ENCODE peak calls at places on chromosomes 3 and 15, in seven cellular contexts. B is HCT116, R is H1, W is SK-N-SH, E is K562, S is HepG2, Q is GM12878. F is an unnamed sample.

GRCh38 chr15:59002418-59002859 is 15.0 kb downstream of the RNF111 start:
- DNase-seq in W (no peak), S (no peak), R (no peak), Q (no peak), B (no peak), E (no peak), F (no peak)

GRCh38 chr15:45522179-45522930 is at the start of gene SLC30A4:
- DNase-seq in R (peak), S (no peak), Q (no peak), E (peak), B (no peak), W (peak), F (peak)

GRCh38 chr15:34304613-34305012 is 33.0 kb downstream of the SLC12A6 start:
- DNase-seq in R (no peak), S (peak), B (no peak), Q (no peak), W (no peak), E (no peak), F (no peak)

GRCh38 chr3:55604414-55604813 is 117.3 kb upstream of the WNT5A start:
- DNase-seq in B (no peak), Q (no peak), E (no peak), S (no peak), R (no peak), W (no peak), F (peak)

GRCh38 chr3:99499235-99499798 is 139.1 kb upstream of the COL8A1 start:
- DNase-seq in E (peak), W (peak), S (peak), R (no peak), B (peak), Q (peak), F (peak)

GRCh38 chr3:130539005-130539404 is 22.0 kb downstream of the COL6A6 start:
- DNase-seq in W (peak), R (peak), B (peak), E (peak), S (peak), Q (no peak), F (peak)

GRCh38 chr3:179801263-179801662 is 148.4 kb downstream of the USP13 start:
- DNase-seq in W (no peak), Q (no peak), R (no peak), E (no peak), S (peak), B (no peak), F (no peak)

GRCh38 chr15:56537881-56538280 is 72.9 kb upstream of the MNS1 start:
- DNase-seq in R (no peak), W (no peak), S (no peak), B (no peak), E (no peak), Q (no peak), F (no peak)

GRCh38 chr3:54046677-54047214 is 75.6 kb upstream of the CACNA2D3 start:
- DNase-seq in E (no peak), R (no peak), W (peak), S (no peak), B (no peak), Q (no peak), F (no peak)

GRCh38 chr15:61025746-61026256 is 203.3 kb downstream of the RORA start:
- DNase-seq in S (no peak), W (no peak), Q (no peak), B (no peak), E (no peak), R (no peak), F (no peak)

GRCh38 chr3:148998715-148999413 is 7.5 kb downstream of the GYG1 start:
- DNase-seq in R (no peak), E (no peak), W (no peak), B (no peak), Q (no peak), S (no peak), F (no peak)

GRCh38 chr3:127226946-127227842 is 34.3 kb downstream of the PRR23E start:
- DNase-seq in S (peak), Q (no peak), W (no peak), R (no peak), B (peak), E (peak), F (no peak)

GRCh38 chr3:182284793-182285192 is 508.5 kb upstream of the ATP11B start:
- DNase-seq in E (no peak), W (no peak), B (no peak), Q (no peak), R (peak), S (no peak), F (peak)

GRCh38 chr3:133490468-133491351 is 82.8 kb upstream of the CDV3 start:
- DNase-seq in R (no peak), E (no peak), S (no peak), W (no peak), B (no peak), Q (peak), F (no peak)

GRCh38 chr3:102229062-102229655 is 205.7 kb upstream of the ZPLD1 start:
- DNase-seq in Q (peak), E (peak), W (peak), S (peak), R (peak), B (peak), F (no peak)

GRCh38 chr3:140563206-140563605 is 114.7 kb upstream of the TRIM42 start:
- DNase-seq in Q (no peak), B (no peak), W (no peak), R (no peak), E (no peak), S (no peak), F (no peak)

GRCh38 chr3:193812791-193813505 is 219.9 kb downstream of the OPA1 start:
- DNase-seq in E (no peak), B (no peak), S (no peak), R (peak), W (no peak), Q (no peak), F (no peak)

GRCh38 chr15:58724471-58724870 is 25.0 kb downstream of the ADAM10 start:
- DNase-seq in R (no peak), B (no peak), Q (peak), S (no peak), E (no peak), W (no peak), F (no peak)

GRCh38 chr3:72663429-72663828 is 184.8 kb downstream of the SHQ1 start:
- DNase-seq in B (no peak), R (no peak), W (no peak), E (no peak), S (peak), Q (no peak), F (no peak)

GRCh38 chr15:75167588-75168076 is 34.0 kb upstream of the C15orf39 start:
- DNase-seq in B (no peak), S (no peak), E (peak), Q (no peak), W (no peak), R (no peak), F (no peak)

GRCh38 chr3:122942937-122943827 is 84.4 kb downstream of the SEMA5B start:
- DNase-seq in E (peak), B (peak), Q (no peak), S (peak), R (peak), W (peak), F (peak)

GRCh38 chr3:4985330-4986174 is 6.3 kb downstream of the BHLHE40 start:
- DNase-seq in E (no peak), W (no peak), R (no peak), S (peak), Q (no peak), B (peak), F (peak)

GRCh38 chr15:99708563-99708962 is 24.7 kb downstream of the LYSMD4 start:
- DNase-seq in B (peak), Q (no peak), E (no peak), W (no peak), S (no peak), R (no peak), F (no peak)

GRCh38 chr3:27253831-27254230 is 115.4 kb downstream of the NEK10 start:
- DNase-seq in R (peak), B (peak), Q (peak), W (peak), S (peak), E (no peak), F (peak)

GRCh38 chr3:8761866-8762265 is 7.5 kb downstream of the OXTR start:
- DNase-seq in B (no peak), Q (no peak), E (no peak), S (no peak), R (no peak), W (no peak), F (no peak)

GRCh38 chr15:34239151-34239761 is 14.4 kb downstream of the EMC4 start:
- DNase-seq in W (no peak), R (no peak), S (peak), Q (no peak), E (peak), B (peak), F (no peak)

GRCh38 chr3:123712077-123712860 is 127.4 kb upstream of the HACD2 start:
- DNase-seq in Q (no peak), E (no peak), B (no peak), S (no peak), W (no peak), R (no peak), F (no peak)

GRCh38 chr15:45795487-45796069 is 160.7 kb downstream of the SQOR start:
- DNase-seq in E (no peak), W (peak), R (no peak), Q (no peak), B (peak), S (peak), F (peak)

GRCh38 chr15:28952666-28953491 is 67.1 kb downstream of the APBA2 start:
- DNase-seq in Q (no peak), E (no peak), R (peak), S (no peak), W (peak), B (no peak), F (no peak)

GRCh38 chr3:65659396-65659795 is 379.3 kb downstream of the MAGI1 start:
- DNase-seq in R (no peak), S (no peak), B (no peak), E (no peak), Q (no peak), W (no peak), F (no peak)

GRCh38 chr15:86608461-86608860 is 528.8 kb downstream of the AGBL1 start:
- DNase-seq in W (no peak), Q (no peak), R (no peak), S (no peak), B (no peak), E (no peak), F (no peak)

GRCh38 chr15:81215531-81215930 is 18.9 kb downstream of the IL16 start:
- DNase-seq in Q (no peak), W (no peak), S (no peak), E (no peak), R (no peak), B (no peak), F (no peak)

GRCh38 chr3:79367066-79367465 is 400.7 kb downstream of the ROBO1 start:
- DNase-seq in S (no peak), R (no peak), E (no peak), Q (no peak), B (no peak), W (no peak), F (no peak)

GRCh38 chr3:15520185-15520584 is 1.3 kb downstream of the COLQ start:
- DNase-seq in B (no peak), W (no peak), R (no peak), E (no peak), Q (no peak), S (no peak), F (no peak)

GRCh38 chr15:56371495-56372147 is 6.4 kb downstream of the TEX9 start:
- DNase-seq in B (no peak), R (no peak), S (no peak), W (no peak), E (no peak), Q (peak), F (no peak)

GRCh38 chr3:57279685-57280084 is 12.8 kb downstream of the ASB14 start:
- DNase-seq in E (no peak), W (no peak), Q (no peak), R (no peak), B (no peak), S (no peak), F (no peak)

GRCh38 chr15:68053701-68053996 is 466 bp upstream of the PIAS1 start:
- DNase-seq in R (no peak), Q (no peak), E (no peak), S (no peak), B (no peak), W (no peak), F (no peak)

GRCh38 chr3:10674593-10674992 is 141.4 kb upstream of the SLC6A11 start:
- DNase-seq in S (no peak), E (no peak), W (no peak), B (no peak), Q (no peak), R (no peak), F (no peak)
- TF ChIP-seq JUND in S (no peak), E (no peak), W (no peak), B (no peak), Q (no peak), R (no peak), F (no peak)

GRCh38 chr15:52568569-52569243 is at the start of gene ARPP19:
- DNase-seq in R (peak), W (peak), S (peak), E (peak), B (peak), Q (peak), F (peak)
- TF ChIP-seq JUND in R (no peak), W (peak), S (no peak), E (peak), B (no peak), Q (peak), F (no peak)

GRCh38 chr15:63372753-63373152 is 8.9 kb downstream of the CA12 start:
- DNase-seq in E (no peak), W (peak), R (no peak), S (no peak), Q (no peak), B (no peak), F (no peak)

GRCh38 chr15:63373866-63374548 is 7.6 kb downstream of the CA12 start:
- DNase-seq in S (no peak), W (no peak), Q (no peak), B (no peak), E (no peak), R (no peak), F (no peak)

GRCh38 chr15:63373330-63373729 is 8.3 kb downstream of the CA12 start:
- DNase-seq in B (no peak), S (no peak), W (no peak), E (peak), R (no peak), Q (no peak), F (no peak)

GRCh38 chr15:63372018-63372705 is 9.5 kb downstream of the CA12 start:
- DNase-seq in S (no peak), W (no peak), R (no peak), B (peak), E (peak), Q (no peak), F (no peak)

DNA sequence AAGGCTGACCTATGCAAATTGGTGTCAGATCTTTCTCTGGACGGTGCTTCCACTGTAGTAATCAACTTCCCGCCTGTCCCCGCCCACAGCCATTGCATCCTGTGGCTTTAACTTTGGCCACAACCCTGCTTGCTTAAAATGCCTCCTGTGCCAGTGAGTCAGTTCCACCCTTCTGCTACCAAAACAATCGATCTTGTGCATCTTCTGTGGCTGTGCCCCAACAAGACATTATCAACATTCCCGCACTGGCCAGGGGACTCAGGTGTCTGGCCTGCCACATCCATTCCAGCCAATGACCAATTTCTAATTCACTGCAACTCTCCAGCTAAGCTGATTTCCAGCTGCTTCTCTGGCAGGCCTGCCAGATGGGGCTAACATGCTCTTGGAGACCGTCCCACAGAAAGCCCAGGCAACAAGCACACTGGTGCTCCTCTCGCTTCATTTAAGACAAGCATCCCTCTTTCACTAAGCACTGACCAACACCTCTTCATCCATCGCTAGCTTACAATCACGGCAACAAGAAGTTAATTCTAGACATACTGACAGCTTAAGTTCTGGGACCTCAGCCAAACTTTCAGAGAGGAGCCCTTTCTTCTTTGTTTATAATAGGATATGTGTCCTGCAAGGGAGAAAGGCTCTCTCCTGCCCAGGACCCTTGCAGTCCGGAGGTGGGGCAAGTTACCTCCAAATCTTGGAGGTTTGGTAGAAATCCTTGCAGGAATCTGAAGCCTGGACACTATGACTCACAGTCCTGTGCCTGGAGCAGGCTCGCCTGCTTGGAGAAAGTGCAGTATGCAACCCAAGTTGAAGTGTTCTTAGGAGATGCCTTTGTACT is 6.7 kb downstream of the CA12 start:
- DNase-seq in R (no peak), B (no peak), Q (no peak), E (no peak), S (no peak), W (no peak), F (no peak)
- TF ChIP-seq JUND in R (no peak), B (peak), Q (no peak), E (no peak), S (no peak), W (peak), F (no peak)

GRCh38 chr3:46284981-46285683 is 42.9 kb downstream of the CCR3 start:
- DNase-seq in W (no peak), B (no peak), Q (no peak), S (no peak), R (no peak), E (no peak), F (no peak)

GRCh38 chr3:46282041-46282440 is 39.8 kb downstream of the CCR3 start:
- DNase-seq in B (no peak), W (no peak), R (no peak), S (no peak), Q (no peak), E (no peak), F (no peak)

GRCh38 chr3:46285931-46286330 is 43.7 kb downstream of the CCR3 start:
- DNase-seq in B (no peak), R (no peak), Q (no peak), S (no peak), W (no peak), E (no peak), F (no peak)

GRCh38 chr3:46282696-46283095 is 40.4 kb downstream of the CCR3 start:
- DNase-seq in S (no peak), R (no peak), Q (no peak), W (no peak), E (no peak), B (no peak), F (no peak)

DNA sequence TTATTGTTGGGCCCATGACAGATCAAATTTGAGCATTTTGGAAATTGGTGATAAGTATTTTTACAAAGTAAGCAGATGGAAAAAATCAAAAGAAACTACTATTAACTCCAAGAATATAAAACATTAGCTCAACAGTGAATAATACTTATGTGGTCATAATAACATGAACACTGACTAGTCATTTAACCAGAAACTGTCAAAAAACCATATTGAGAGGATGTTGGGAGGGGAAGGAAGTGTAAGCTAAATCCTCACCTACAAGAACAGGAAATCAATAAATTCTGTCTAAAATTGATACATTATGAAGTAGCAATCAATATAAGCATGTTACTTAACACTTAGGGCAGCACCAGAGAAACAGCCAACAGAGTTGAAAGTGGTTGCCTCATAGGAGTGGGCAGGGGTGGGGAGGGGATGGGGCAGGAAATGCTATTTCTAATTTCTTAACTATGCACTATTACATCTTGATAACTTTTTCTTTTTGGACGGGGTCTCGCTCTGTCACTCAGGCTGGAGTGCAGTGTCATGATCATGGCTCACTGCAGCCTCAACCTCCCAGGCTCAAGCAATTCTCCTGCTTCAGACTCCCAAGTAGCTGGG is 41.7 kb downstream of the CCR3 start:
- DNase-seq in W (no peak), R (no peak), E (no peak), S (no peak), Q (no peak), B (no peak), F (no peak)
- TF ChIP-seq JUND in W (no peak), R (no peak), E (no peak), S (no peak), Q (no peak), B (no peak), F (no peak)

DNA sequence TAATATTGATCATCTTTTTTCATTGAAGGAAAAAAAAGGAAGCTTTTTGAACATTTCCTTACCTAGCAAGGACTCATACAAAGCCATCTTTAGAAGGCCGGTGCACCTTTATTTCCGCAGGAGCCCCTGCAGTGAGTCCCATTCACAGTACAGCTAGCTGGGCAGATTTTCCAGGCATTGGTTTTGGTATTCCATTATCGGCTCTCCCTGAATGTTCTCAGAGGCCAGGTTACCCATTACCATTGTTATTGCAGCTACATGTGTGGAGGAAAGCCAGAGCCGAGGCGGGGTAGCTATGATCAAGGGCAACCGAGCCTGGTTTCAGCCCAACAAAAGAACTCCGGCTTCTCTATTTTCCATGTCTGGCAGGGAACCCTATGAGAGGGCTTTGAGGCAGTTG is 100.2 kb downstream of the LRRK1 start:
- DNase-seq in W (no peak), S (no peak), Q (no peak), R (peak), E (no peak), B (no peak), F (no peak)
- TF ChIP-seq JUND in W (no peak), S (no peak), Q (no peak), R (no peak), E (no peak), B (no peak), F (no peak)